ENCODE peak calls at places on chromosomes 12 and 14, in six cellular contexts. P is CD4-positive, alpha-beta T cell; M is pancreas; L is neural crest cell; R is CD8-positive, alpha-beta T cell; V is fibroblast of the aortic adventitia. I is an unnamed sample.

GRCh38 chr14:69181491-69181890 is 9.8 kb upstream of the EXD2 start:
- DNase-seq in P (no peak), M (no peak), L (no peak), R (no peak), V (peak), I (no peak)

GRCh38 chr12:5969156-5969973 is 24.3 kb upstream of the ANO2 start:
- DNase-seq in P (no peak), M (no peak), L (no peak), R (no peak), V (no peak), I (no peak)

GRCh38 chr14:95362180-95362494 is 42.4 kb upstream of the CLMN start:
- DNase-seq in P (no peak), M (no peak), L (no peak), R (no peak), V (no peak), I (no peak)

GRCh38 chr14:33655421-33655820 is 295.5 kb downstream of the EGLN3 start:
- DNase-seq in P (no peak), M (no peak), L (no peak), R (no peak), V (no peak), I (no peak)

GRCh38 chr12:53122961-53123468 is 19.7 kb downstream of the SOAT2 start:
- DNase-seq in P (no peak), M (no peak), L (no peak), R (no peak), V (no peak), I (no peak)

GRCh38 chr12:94148841-94149780 is 734 bp downstream of the PLXNC1 start:
- DNase-seq in P (peak), M (peak), L (no peak), R (peak), V (no peak), I (no peak)

GRCh38 chr12:57899010-57899662 is 42.2 kb upstream of the ATP23 start:
- DNase-seq in P (peak), M (no peak), L (no peak), R (peak), V (peak), I (no peak)

GRCh38 chr12:28563926-28564325 is 373.7 kb downstream of the CCDC91 start:
- DNase-seq in P (no peak), M (no peak), L (no peak), R (no peak), V (peak), I (no peak)

GRCh38 chr12:106144847-106145246 is 6.1 kb upstream of the NUAK1 start:
- DNase-seq in P (no peak), M (no peak), L (no peak), R (no peak), V (peak), I (no peak)

GRCh38 chr14:22865424-22866215 is 5.9 kb upstream of the LRP10 start:
- DNase-seq in P (no peak), M (no peak), L (no peak), R (no peak), V (no peak), I (no peak)

GRCh38 chr14:73267474-73267873 is 30.2 kb downstream of the PAPLN start:
- DNase-seq in P (no peak), M (no peak), L (no peak), R (no peak), V (no peak), I (no peak)

GRCh38 chr14:61575126-61575525 is 120.2 kb upstream of the HIF1A start:
- DNase-seq in P (no peak), M (no peak), L (no peak), R (no peak), V (no peak), I (no peak)

GRCh38 chr12:68446896-68447806 is 115.0 kb upstream of the MDM1 start:
- DNase-seq in P (no peak), M (no peak), L (no peak), R (no peak), V (peak), I (no peak)

GRCh38 chr14:52069617-52070431 is 965 bp upstream of the NID2 start:
- DNase-seq in P (no peak), M (peak), L (no peak), R (no peak), V (peak), I (no peak)

GRCh38 chr14:96125536-96125935 is 79.1 kb upstream of the BDKRB2 start:
- DNase-seq in P (no peak), M (no peak), L (no peak), R (no peak), V (peak), I (no peak)

GRCh38 chr12:67795235-67795634 is 146.7 kb downstream of the DYRK2 start:
- DNase-seq in P (no peak), M (no peak), L (no peak), R (no peak), V (no peak), I (no peak)

GRCh38 chr14:53619625-53620324 is 336.9 kb downstream of the BMP4 start:
- DNase-seq in P (no peak), M (no peak), L (no peak), R (no peak), V (peak), I (no peak)

GRCh38 chr12:69239286-69239921 is at the start of gene CPSF6:
- DNase-seq in P (peak), M (peak), L (peak), R (peak), V (peak), I (peak)

GRCh38 chr14:77098470-77099353 is 654 bp downstream of the CIPC start:
- DNase-seq in P (no peak), M (peak), L (no peak), R (no peak), V (no peak), I (no peak)

GRCh38 chr14:74281069-74281468 is 21.7 kb downstream of the ABCD4 start:
- DNase-seq in P (no peak), M (no peak), L (no peak), R (no peak), V (no peak), I (no peak)

GRCh38 chr14:59585891-59586554 is 9.4 kb upstream of the CCDC175 start:
- DNase-seq in P (no peak), M (no peak), L (no peak), R (no peak), V (no peak), I (no peak)

GRCh38 chr12:89634508-89634907 is 74.1 kb downstream of the ATP2B1 start:
- DNase-seq in P (no peak), M (no peak), L (no peak), R (no peak), V (no peak), I (no peak)

GRCh38 chr14:85313801-85314207 is 216.1 kb upstream of the FLRT2 start:
- DNase-seq in P (no peak), M (no peak), L (no peak), R (no peak), V (no peak), I (no peak)

GRCh38 chr14:100500128-100500527 is 87.1 kb downstream of the BEGAIN start:
- DNase-seq in P (no peak), M (no peak), L (no peak), R (no peak), V (no peak), I (no peak)

GRCh38 chr14:104223101-104223809 is 84.9 kb downstream of the KIF26A start:
- DNase-seq in P (no peak), M (peak), L (no peak), R (no peak), V (no peak), I (no peak)

GRCh38 chr12:10143205-10143604 is 13.2 kb upstream of the CLEC7A start:
- DNase-seq in P (no peak), M (no peak), L (no peak), R (no peak), V (peak), I (no peak)

GRCh38 chr12:20627001-20627588 is 68.0 kb upstream of the SLCO1C1 start:
- DNase-seq in P (no peak), M (no peak), L (no peak), R (no peak), V (no peak), I (no peak)

GRCh38 chr12:57471-57980 is 9.0 kb upstream of the IQSEC3 start:
- DNase-seq in P (no peak), M (no peak), L (no peak), R (no peak), V (no peak), I (no peak)

GRCh38 chr12:50862316-50862715 is 19.6 kb downstream of the TMPRSS12 start:
- DNase-seq in P (no peak), M (no peak), L (no peak), R (no peak), V (peak), I (no peak)

GRCh38 chr12:3515506-3515905 is 24.5 kb downstream of the PRMT8 start:
- DNase-seq in P (no peak), M (no peak), L (no peak), R (no peak), V (no peak), I (no peak)
- TF ChIP-seq CTCF in P (no peak), M (no peak), L (no peak), R (no peak), V (no peak), I (no peak)

GRCh38 chr12:49058366-49059062 is 2.1 kb downstream of the KMT2D start:
- DNase-seq in P (no peak), M (no peak), L (no peak), R (no peak), V (no peak), I (no peak)

GRCh38 chr12:49061157-49061650 is 610 bp upstream of the KMT2D start:
- DNase-seq in P (no peak), M (no peak), L (no peak), R (no peak), V (no peak), I (no peak)

GRCh38 chr12:49059063-49059384 is 1.6 kb downstream of the KMT2D start:
- DNase-seq in P (no peak), M (no peak), L (no peak), R (no peak), V (no peak), I (no peak)

GRCh38 chr12:49059385-49060232 is 985 bp downstream of the KMT2D start:
- DNase-seq in P (no peak), M (no peak), L (no peak), R (no peak), V (no peak), I (no peak)

GRCh38 chr12:49060237-49061156 is at the start of gene KMT2D:
- DNase-seq in P (peak), M (peak), L (peak), R (peak), V (peak), I (peak)
- TF ChIP-seq CTCF in P (no peak), M (no peak), L (peak), R (no peak), V (peak), I (no peak)

DNA sequence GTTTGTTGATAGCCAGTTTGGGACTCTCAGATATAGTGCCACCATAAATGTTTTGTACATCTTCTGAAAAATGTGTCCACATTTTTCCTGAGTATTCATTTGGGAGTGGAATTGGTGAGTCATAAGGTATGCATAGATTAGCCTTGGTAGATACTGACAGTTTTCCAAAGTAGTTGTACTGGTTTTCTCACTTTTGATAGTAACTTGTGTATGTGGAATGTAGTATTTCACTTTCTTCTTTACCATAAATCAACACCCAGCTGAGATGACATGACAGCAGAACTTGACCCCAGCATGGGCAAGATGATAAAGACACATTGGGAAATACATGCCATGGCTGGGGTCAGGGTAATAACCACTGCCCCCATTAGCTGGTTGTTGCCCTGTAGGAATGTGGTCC is 5.4 kb downstream of the FBXW8 start:
- DNase-seq in P (no peak), M (no peak), L (no peak), R (no peak), V (peak), I (no peak)
- TF ChIP-seq CTCF in P (no peak), M (no peak), L (no peak), R (no peak), V (no peak), I (no peak)

GRCh38 chr12:87202189-87202588 is 827.0 kb downstream of the C12orf50 start:
- DNase-seq in P (no peak), M (no peak), L (no peak), R (no peak), V (no peak), I (no peak)
- TF ChIP-seq CTCF in P (no peak), M (no peak), L (no peak), R (no peak), V (no peak), I (no peak)

GRCh38 chr12:27243804-27244679 is at the start of gene STK38L:
- DNase-seq in P (peak), M (peak), L (peak), R (peak), V (peak), I (peak)

GRCh38 chr12:27246141-27246540 is 2.1 kb downstream of the STK38L start:
- DNase-seq in P (no peak), M (no peak), L (no peak), R (no peak), V (no peak), I (no peak)

GRCh38 chr12:27243006-27243405 is 1.1 kb upstream of the STK38L start:
- DNase-seq in P (no peak), M (no peak), L (no peak), R (no peak), V (no peak), I (no peak)

GRCh38 chr12:27245039-27245438 is 953 bp downstream of the STK38L start:
- DNase-seq in P (no peak), M (no peak), L (no peak), R (no peak), V (peak), I (no peak)

GRCh38 chr12:27244680-27245005 is 557 bp downstream of the STK38L start:
- DNase-seq in P (no peak), M (no peak), L (no peak), R (no peak), V (peak), I (no peak)
- TF ChIP-seq CTCF in P (no peak), M (no peak), L (peak), R (no peak), V (no peak), I (no peak)